ENCODE peak calls at places on chromosomes 4 and X, in four cellular contexts. A, V, J and K are unnamed samples.

GRCh38 chr4:76799139-76799538 is 98.8 kb downstream of the SOWAHB start:
- DNase-seq in A (no peak), V (no peak), J (no peak), K (no peak)

GRCh38 chr4:66911898-66912297 is 633.4 kb downstream of the CENPC start:
- DNase-seq in A (peak), V (no peak), J (no peak), K (no peak)

GRCh38 chrX:152658302-152658701 is 20.6 kb downstream of the GABRQ start:
- DNase-seq in A (no peak), V (no peak), J (peak), K (no peak)

GRCh38 chrX:132968282-132968681 is 9.9 kb upstream of the HS6ST2 start:
- DNase-seq in A (no peak), V (no peak), J (peak), K (no peak)

GRCh38 chrX:48083706-48084105 is 12.3 kb upstream of the ZNF630 start:
- DNase-seq in A (peak), V (no peak), J (no peak), K (no peak)

GRCh38 chr4:26242451-26242850 is 78.4 kb upstream of the RBPJ start:
- DNase-seq in A (no peak), V (no peak), J (no peak), K (no peak)

GRCh38 chrX:39527045-39527444 is 570.7 kb downstream of the BCOR start:
- DNase-seq in A (no peak), V (no peak), J (no peak), K (no peak)

GRCh38 chr4:21041708-21042107 is 341.4 kb downstream of the PACRGL start:
- DNase-seq in A (no peak), V (no peak), J (no peak), K (no peak)

GRCh38 chr4:151218343-151218742 is 58.6 kb upstream of the PRSS48 start:
- DNase-seq in A (no peak), V (no peak), J (no peak), K (no peak)

GRCh38 chrX:120575379-120576114 is 14.8 kb upstream of the CUL4B start:
- DNase-seq in A (no peak), V (no peak), J (no peak), K (no peak)

GRCh38 chr4:10746371-10747143 is 62.0 kb upstream of the CLNK start:
- DNase-seq in A (peak), V (no peak), J (no peak), K (no peak)

GRCh38 chr4:7971881-7972500 is 32.3 kb upstream of the AFAP1 start:
- DNase-seq in A (peak), V (peak), J (no peak), K (no peak)

GRCh38 chr4:159698336-159698735 is 595.5 kb downstream of the RAPGEF2 start:
- DNase-seq in A (no peak), V (no peak), J (no peak), K (no peak)

GRCh38 chrX:68822641-68823410 is 6.0 kb upstream of the EFNB1 start:
- DNase-seq in A (no peak), V (peak), J (peak), K (no peak)

GRCh38 chr4:69831646-69832325 is 28.2 kb downstream of the SULT1E1 start:
- DNase-seq in A (no peak), V (no peak), J (no peak), K (no peak)

GRCh38 chr4:66052426-66052825 is 382.1 kb upstream of the EPHA5 start:
- DNase-seq in A (no peak), V (no peak), J (no peak), K (no peak)

GRCh38 chrX:153057281-153057680 is 1.0 kb downstream of the PNMA3 start:
- DNase-seq in A (no peak), V (no peak), J (no peak), K (no peak)

GRCh38 chr4:102430511-102430910 is 70.6 kb upstream of the NFKB1 start:
- DNase-seq in A (peak), V (no peak), J (no peak), K (no peak)

GRCh38 chrX:112614640-112615039 is 65.1 kb downstream of the LHFPL1 start:
- DNase-seq in A (no peak), V (no peak), J (no peak), K (no peak)

GRCh38 chrX:130840345-130840744 is 62.7 kb downstream of the ENOX2 start:
- DNase-seq in A (no peak), V (no peak), J (no peak), K (no peak)

GRCh38 chr4:38179690-38180299 is 219.6 kb downstream of the PTTG2 start:
- DNase-seq in A (peak), V (peak), J (peak), K (peak)

GRCh38 chr4:38178666-38178995 is 218.4 kb downstream of the PTTG2 start:
- DNase-seq in A (no peak), V (no peak), J (no peak), K (no peak)

GRCh38 chr4:38177035-38177791 is 217.0 kb downstream of the PTTG2 start:
- DNase-seq in A (no peak), V (peak), J (no peak), K (no peak)

GRCh38 chr4:38180456-38180855 is 220.3 kb downstream of the PTTG2 start:
- DNase-seq in A (peak), V (no peak), J (no peak), K (no peak)

DNA sequence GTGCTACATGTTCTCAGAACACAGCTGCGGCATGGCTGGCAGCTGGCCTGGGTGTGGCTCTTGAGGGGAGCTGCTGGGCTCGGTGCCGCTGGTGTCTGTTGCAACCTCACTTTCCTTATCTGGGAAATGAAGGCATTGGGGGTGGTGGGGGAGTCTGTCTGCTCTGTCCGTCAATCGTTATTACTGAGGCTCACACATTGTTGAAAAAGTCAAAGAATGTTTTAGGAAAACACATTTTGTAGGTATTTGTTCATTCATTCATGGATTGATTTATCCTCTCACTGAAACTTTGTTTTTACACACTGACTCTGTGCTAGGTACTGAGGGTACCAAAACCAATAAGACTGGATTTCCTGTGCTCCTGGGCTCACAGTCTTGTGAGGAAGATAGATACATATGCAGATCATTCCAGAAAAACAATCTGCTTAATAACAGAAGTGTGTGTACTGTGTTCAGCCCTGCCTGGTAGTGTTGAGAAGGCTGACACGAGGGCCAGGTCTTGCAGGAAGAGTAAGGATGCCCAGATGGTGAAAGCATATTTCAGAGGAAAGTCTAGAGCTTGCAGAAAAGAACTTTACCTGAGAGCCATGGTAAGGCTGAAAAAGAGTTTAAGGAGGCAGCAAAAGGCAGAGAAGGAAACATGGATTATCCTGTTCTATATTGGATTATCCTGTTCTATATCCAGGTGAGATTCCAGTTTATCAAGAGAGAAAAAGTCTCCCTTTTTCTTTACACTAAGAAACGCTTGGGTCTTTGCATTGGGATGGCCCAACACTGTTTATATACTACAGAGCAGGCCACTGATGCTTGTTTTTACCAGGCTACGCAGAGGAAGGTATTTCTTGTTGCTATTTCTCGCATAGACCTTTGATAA is 217.8 kb downstream of the PTTG2 start:
- DNase-seq in A (no peak), V (peak), J (no peak), K (no peak)
- H3K27ac ChIP-seq in A (no peak), V (no peak), J (no peak), K (peak)

GRCh38 chr4:2375427-2375826 is 43.0 kb downstream of the ZFYVE28 start:
- DNase-seq in A (no peak), V (no peak), J (no peak), K (no peak)

GRCh38 chr4:2377241-2377640 is 41.2 kb downstream of the ZFYVE28 start:
- DNase-seq in A (no peak), V (no peak), J (no peak), K (no peak)

GRCh38 chr4:2384245-2384644 is 34.2 kb downstream of the ZFYVE28 start:
- DNase-seq in A (no peak), V (no peak), J (peak), K (no peak)

GRCh38 chr4:2378408-2378807 is 40.0 kb downstream of the ZFYVE28 start:
- DNase-seq in A (no peak), V (no peak), J (no peak), K (no peak)

DNA sequence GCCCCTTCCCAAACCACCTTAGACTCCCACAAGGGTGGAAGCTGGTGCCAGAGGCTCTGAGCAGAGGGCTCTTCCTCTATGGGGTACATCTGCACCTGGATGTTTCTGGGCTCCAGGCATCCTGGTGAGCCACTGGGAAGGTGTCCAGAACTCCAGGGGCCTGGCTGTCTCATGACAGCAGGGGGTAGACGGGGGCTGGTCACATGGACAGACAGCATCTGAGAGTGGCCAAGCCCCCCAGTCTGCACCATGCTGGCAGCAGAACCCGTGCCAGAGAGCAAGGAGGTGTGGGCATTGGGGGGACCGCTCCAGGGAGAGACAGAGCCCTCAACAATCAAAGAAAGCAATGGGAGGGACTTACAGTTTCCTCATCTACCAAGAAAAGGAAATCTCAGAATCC is 39.5 kb downstream of the ZFYVE28 start:
- DNase-seq in A (no peak), V (no peak), J (no peak), K (no peak)
- H3K27ac ChIP-seq in A (no peak), V (no peak), J (no peak), K (no peak)

DNA sequence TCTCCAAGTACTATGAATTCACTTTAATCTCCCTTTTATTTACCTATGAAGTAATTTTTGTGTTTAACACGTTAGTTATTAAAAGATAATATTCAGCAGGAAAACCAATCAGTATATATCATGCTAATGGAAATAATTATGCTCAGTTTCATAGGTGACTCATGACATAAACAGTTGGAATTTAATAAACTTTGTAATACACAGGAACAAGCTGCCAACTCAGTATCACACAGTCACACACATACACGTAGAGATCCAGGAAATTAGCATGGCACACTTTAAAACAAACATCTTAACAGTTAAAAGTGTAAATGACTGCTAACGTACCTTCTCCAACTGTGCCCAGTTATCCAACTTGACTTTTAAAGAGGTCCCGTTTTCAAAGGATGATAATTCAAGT is 2.3 kb downstream of the SPATA4 start:
- DNase-seq in A (peak), V (no peak), J (no peak), K (no peak)
- H3K27ac ChIP-seq in A (peak), V (no peak), J (no peak), K (no peak)

DNA sequence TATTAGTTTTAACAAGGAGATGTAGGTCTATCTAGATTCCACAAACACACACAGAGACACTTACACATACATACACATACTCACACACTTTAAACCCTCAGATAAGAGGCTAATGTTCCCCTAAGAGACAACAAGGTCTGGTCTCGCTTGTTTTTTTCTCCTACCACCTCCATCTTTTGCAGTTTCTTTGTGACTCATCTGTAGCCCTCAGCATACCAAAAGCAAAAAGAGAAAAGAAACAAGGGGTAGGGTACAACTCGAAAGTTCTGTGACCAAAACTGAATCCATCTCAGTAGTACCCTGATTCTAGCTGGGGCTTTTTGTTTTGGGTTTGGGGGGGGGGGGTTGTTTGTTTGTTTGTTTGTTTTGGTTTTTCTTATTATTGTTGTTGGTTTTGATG is 12.2 kb upstream of the EXOSC9 start:
- DNase-seq in A (no peak), V (no peak), J (no peak), K (no peak)
- H3K27ac ChIP-seq in A (no peak), V (no peak), J (no peak), K (no peak)

DNA sequence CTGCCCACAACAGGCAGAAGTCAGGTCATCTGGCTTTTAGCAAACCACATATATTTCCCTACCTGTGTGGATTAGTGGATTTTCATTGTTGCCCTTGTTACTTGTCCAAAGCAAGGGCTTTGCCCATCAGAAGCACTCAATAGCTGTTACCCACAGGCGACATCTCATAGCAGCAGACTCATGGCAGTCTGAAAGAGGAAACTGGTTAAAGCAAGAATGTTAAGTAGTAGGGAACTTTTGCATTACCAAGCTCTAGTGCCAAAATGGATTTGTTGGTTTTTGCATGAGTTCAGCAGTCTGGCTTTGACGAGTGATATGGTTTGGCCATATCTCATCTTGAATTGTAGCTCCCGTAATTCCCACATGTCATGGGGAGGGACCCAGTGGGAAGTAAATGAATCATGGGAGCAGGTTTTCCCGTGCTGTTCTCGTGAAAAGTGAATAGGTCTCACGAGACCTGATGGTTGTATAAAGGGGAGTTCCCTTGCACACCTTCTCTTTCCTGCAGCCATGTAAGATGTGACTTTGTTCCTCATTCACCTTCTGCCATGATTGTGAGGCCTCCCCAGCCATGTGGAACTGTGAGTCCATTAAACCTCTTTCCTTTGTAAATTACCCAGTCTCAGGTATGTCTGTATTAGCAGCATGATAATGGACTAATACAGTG is 107.9 kb downstream of the GPR143 start:
- DNase-seq in A (no peak), V (no peak), J (no peak), K (no peak)
- H3K27ac ChIP-seq in A (no peak), V (no peak), J (no peak), K (no peak)

GRCh38 chrX:26334232-26334631 is 118.3 kb downstream of the MAGEB5 start:
- DNase-seq in A (no peak), V (peak), J (no peak), K (no peak)
- H3K27ac ChIP-seq in A (no peak), V (no peak), J (no peak), K (no peak)